ENCODE peak calls at places on chromosomes 11 and 22, in seven cellular contexts. X is choroid plexus epithelial cell; E is CD8-positive, alpha-beta T cell; A is fibroblast of mammary gland; S is esophagus squamous epithelium; C is fibroblast of lung; Z is HCT116. T is an unnamed sample.

GRCh38 chr11:95788921-95789505 is 569 bp downstream of the FAM76B start:
- DNase-seq in X (peak), A (peak), S (no peak), C (peak), Z (no peak), E (no peak), T (peak)

GRCh38 chr11:36724742-36725387 is 126.8 kb upstream of the RAG2 start:
- DNase-seq in Z (no peak), X (no peak), E (no peak), S (no peak), A (no peak), C (no peak), T (no peak)

GRCh38 chr22:33302049-33302545 is 243.9 kb upstream of the SYN3 start:
- DNase-seq in A (peak), Z (peak), E (peak), S (peak), X (peak), C (peak), T (peak)

GRCh38 chr11:1199689-1200610 is 22.9 kb upstream of the MUC5B start:
- DNase-seq in E (no peak), X (no peak), C (no peak), A (no peak), Z (no peak), S (no peak), T (no peak)

GRCh38 chr11:41665633-41666032 is 206.2 kb upstream of the LRRC4C start:
- DNase-seq in C (no peak), E (no peak), X (no peak), A (no peak), S (no peak), Z (no peak), T (no peak)

GRCh38 chr11:64453466-64453865 is 94.5 kb downstream of the RPS6KA4 start:
- DNase-seq in X (no peak), C (no peak), A (no peak), E (no peak), S (no peak), Z (no peak), T (no peak)

GRCh38 chr22:35987487-35987886 is 41.1 kb downstream of the RBFOX2 start:
- DNase-seq in Z (no peak), A (peak), C (peak), E (no peak), S (no peak), X (no peak), T (no peak)

GRCh38 chr11:78993800-78994430 is 419.3 kb upstream of the NARS2 start:
- DNase-seq in E (no peak), C (peak), X (no peak), Z (no peak), A (no peak), S (no peak), T (no peak)

GRCh38 chr22:43411040-43411919 is 534 bp upstream of the MPPED1 start:
- DNase-seq in S (no peak), Z (no peak), A (no peak), E (no peak), X (no peak), C (no peak), T (no peak)

GRCh38 chr11:44861829-44862545 is 88.7 kb downstream of the TP53I11 start:
- DNase-seq in C (peak), A (peak), E (peak), S (no peak), Z (peak), X (peak), T (peak)

GRCh38 chr11:85844439-85845051 is 10.6 kb upstream of the CCDC83 start:
- DNase-seq in X (peak), Z (peak), A (peak), C (no peak), E (no peak), S (no peak), T (no peak)

GRCh38 chr11:2782769-2783168 is 83.0 kb upstream of the KCNQ1OT1 start:
- DNase-seq in X (no peak), E (no peak), C (no peak), S (no peak), A (no peak), Z (no peak), T (no peak)

GRCh38 chr11:126764221-126764620 is 236.3 kb downstream of the KIRREL3 start:
- DNase-seq in C (no peak), Z (no peak), E (no peak), A (no peak), S (no peak), X (no peak), T (no peak)

GRCh38 chr11:70505761-70506657 is 107.7 kb downstream of the CTTN start:
- DNase-seq in E (no peak), Z (no peak), X (no peak), A (no peak), C (no peak), S (no peak), T (no peak)

GRCh38 chr11:2816941-2817421 is 68.6 kb downstream of the CDKN1C start:
- DNase-seq in Z (no peak), S (no peak), C (peak), A (peak), X (peak), E (no peak), T (no peak)

GRCh38 chr11:119000906-119001305 is 3.0 kb downstream of the CENATAC start:
- DNase-seq in E (no peak), C (no peak), X (no peak), Z (no peak), A (peak), S (no peak), T (no peak)

GRCh38 chr11:35265755-35266454 is 126.9 kb downstream of the CD44 start:
- DNase-seq in S (no peak), Z (no peak), A (no peak), C (no peak), E (no peak), X (no peak), T (no peak)

GRCh38 chr11:86106916-86107315 is 38.0 kb upstream of the PICALM start:
- DNase-seq in S (no peak), Z (no peak), A (peak), C (no peak), E (no peak), X (peak), T (no peak)

GRCh38 chr11:71582309-71582895 is at the start of gene KRTAP5-11:
- DNase-seq in Z (no peak), A (no peak), X (no peak), S (no peak), E (no peak), C (no peak), T (no peak)

GRCh38 chr22:21624120-21624879 is 5.5 kb downstream of the YDJC start:
- DNase-seq in S (no peak), Z (no peak), E (no peak), X (peak), C (peak), A (peak), T (no peak)

GRCh38 chr11:62421996-62422395 is 3.2 kb downstream of the SCGB1A1 start:
- DNase-seq in C (no peak), Z (no peak), S (no peak), X (no peak), E (no peak), A (no peak), T (no peak)

GRCh38 chr11:56841210-56841810 is 92.8 kb upstream of the OR9G4 start:
- DNase-seq in A (peak), E (no peak), Z (peak), X (peak), S (no peak), C (peak), T (peak)

GRCh38 chr11:114262681-114263509 is 33.3 kb upstream of the NNMT start:
- DNase-seq in C (peak), S (no peak), A (peak), E (no peak), Z (peak), X (peak), T (no peak)

GRCh38 chr22:43477966-43478365 is 66.2 kb downstream of the MPPED1 start:
- DNase-seq in C (no peak), A (no peak), X (no peak), S (no peak), E (no peak), Z (no peak), T (no peak)

GRCh38 chr11:12587333-12587997 is 86.8 kb upstream of the TEAD1 start:
- DNase-seq in E (no peak), Z (no peak), A (peak), X (peak), S (no peak), C (peak), T (no peak)

GRCh38 chr11:2769409-2769778 is 69.6 kb upstream of the KCNQ1OT1 start:
- DNase-seq in S (no peak), A (no peak), X (no peak), Z (no peak), C (no peak), E (no peak), T (no peak)

GRCh38 chr11:126991596-126991995 is 9.0 kb downstream of the KIRREL3 start:
- DNase-seq in A (peak), X (no peak), C (no peak), S (no peak), Z (no peak), E (no peak), T (no peak)

GRCh38 chr22:49571326-49571725 is 256.3 kb downstream of the BRD1 start:
- DNase-seq in A (no peak), Z (no peak), C (no peak), E (no peak), S (no peak), X (no peak), T (no peak)

GRCh38 chr11:2577071-2578005 is 122.5 kb downstream of the KCNQ1OT1 start:
- DNase-seq in C (no peak), A (no peak), Z (no peak), E (no peak), X (no peak), S (no peak), T (no peak)

DNA sequence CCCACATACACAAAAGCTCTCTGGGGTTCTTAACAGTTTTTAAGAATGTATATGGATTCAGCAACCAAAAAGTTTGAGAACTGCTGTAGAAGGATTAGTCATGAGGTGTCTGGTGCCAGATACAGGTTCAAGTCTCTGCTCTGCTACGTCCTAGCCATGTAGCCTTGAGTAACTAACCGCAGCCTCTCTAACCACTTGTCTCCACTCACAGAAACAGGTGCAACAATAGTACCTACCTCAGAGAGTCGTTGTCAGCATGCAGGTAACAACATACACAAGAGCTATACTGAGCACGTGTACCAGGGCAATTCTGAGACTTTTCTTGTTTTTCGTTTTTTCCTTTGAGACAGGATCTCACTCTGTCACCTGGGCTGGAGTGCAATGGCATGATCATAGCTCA is 26.9 kb downstream of the CBX7 start:
- DNase-seq in E (no peak), Z (no peak), A (no peak), C (no peak), S (no peak), X (no peak), T (no peak)
- H3K4me3 ChIP-seq in E (no peak), Z (no peak), A (no peak), C (no peak), S (no peak), X (no peak), T (no peak)

GRCh38 chr11:21142007-21142406 is 472.6 kb downstream of the NELL1 start:
- DNase-seq in X (no peak), S (no peak), C (no peak), Z (no peak), A (no peak), E (no peak), T (no peak)
- TF ChIP-seq CTCF in X (no peak), S (no peak), C (no peak), Z (no peak), A (no peak), E (no peak), T (no peak)

GRCh38 chr22:45867906-45868555 is 108.9 kb downstream of the WNT7B start:
- DNase-seq in X (no peak), A (no peak), S (no peak), C (no peak), Z (no peak), E (no peak), T (no peak)
- H3K4me3 ChIP-seq in X (no peak), A (no peak), S (peak), C (no peak), Z (no peak), E (no peak), T (no peak)

DNA sequence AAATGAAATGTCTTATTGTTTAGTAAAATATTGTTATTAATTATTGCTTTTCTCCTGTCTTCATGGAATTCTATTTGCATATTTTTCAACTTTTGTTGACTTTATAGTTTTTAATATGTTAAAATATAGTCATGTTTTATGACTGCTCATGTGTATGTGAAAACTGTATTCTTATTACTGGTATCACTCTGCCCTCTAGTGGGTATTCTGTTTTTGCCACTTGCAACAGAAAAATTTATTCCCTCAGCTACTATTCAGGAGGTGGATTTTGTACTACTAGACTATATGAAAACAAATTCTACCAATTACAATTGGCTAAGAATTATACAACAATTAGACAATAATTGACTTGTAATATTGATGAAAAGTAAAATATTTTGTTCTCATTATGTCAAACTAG is 45.0 kb downstream of the OR4C6 start:
- DNase-seq in Z (no peak), E (no peak), C (peak), X (peak), S (no peak), A (peak), T (peak)
- TF ChIP-seq CTCF in Z (peak), E (no peak), C (peak), X (peak), S (no peak), A (peak), T (peak)

DNA sequence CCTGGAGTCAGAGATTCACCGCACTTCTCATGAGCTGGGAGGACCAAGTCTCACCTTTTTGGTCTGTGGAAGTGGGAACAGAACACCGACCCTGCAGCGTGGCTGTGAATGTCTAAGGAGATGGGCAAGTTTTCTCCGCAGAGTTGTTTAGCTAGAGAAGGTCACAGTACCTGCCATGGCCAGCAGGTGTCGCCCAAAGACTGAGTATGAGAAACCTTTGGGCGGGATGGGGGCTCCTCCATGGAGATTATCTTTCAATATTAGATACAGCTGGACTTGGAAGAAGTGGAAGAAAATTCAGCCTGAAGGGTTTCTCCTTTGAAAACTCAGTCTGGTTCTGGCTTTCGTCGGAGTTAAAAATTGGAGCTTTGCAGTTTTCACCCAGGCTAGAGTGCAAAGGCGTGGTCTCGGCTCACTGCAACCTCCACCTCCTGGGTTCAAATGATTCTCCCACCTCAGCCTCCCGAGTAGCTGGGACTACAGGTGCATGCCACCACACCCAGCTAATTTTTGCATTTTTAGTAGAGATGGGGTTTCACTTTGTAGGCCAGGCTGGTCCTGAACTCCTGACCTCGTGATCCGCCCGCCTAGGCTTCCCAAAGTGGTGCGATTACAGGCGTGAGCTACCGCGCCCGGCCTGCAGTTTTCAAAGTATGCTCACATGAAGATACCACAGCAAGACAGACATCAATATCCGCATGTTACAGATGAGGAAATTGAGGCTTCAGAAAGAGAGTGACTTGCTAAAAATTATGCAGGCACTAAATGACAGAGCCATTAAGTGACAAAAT is 10.7 kb upstream of the DSCAML1 start:
- DNase-seq in C (peak), Z (peak), A (peak), S (peak), E (peak), X (peak), T (no peak)
- H3K4me3 ChIP-seq in C (no peak), Z (no peak), A (no peak), S (no peak), E (no peak), X (no peak), T (no peak)

GRCh38 chr22:30591588-30592359 is at the start of gene PES1:
- DNase-seq in Z (peak), S (peak), C (peak), E (peak), X (peak), A (peak), T (peak)
- TF ChIP-seq CTCF in Z (no peak), S (no peak), C (no peak), E (no peak), X (no peak), A (no peak), T (no peak)

GRCh38 chr11:48006301-48006992 is 26.1 kb downstream of the PTPRJ start:
- DNase-seq in X (peak), S (no peak), E (no peak), A (peak), C (peak), Z (no peak), T (no peak)
- H3K4me3 ChIP-seq in X (no peak), S (no peak), E (no peak), A (no peak), C (no peak), Z (no peak), T (no peak)

GRCh38 chr11:113248702-113249490 is 65.5 kb upstream of the TTC12 start:
- DNase-seq in X (no peak), E (no peak), Z (no peak), A (no peak), C (no peak), S (no peak), T (no peak)

GRCh38 chr11:113247231-113247630 is 67.2 kb upstream of the TTC12 start:
- DNase-seq in S (no peak), E (no peak), Z (no peak), C (no peak), A (no peak), X (no peak), T (no peak)

GRCh38 chr11:113251281-113251680 is 63.1 kb upstream of the TTC12 start:
- DNase-seq in A (no peak), X (no peak), C (no peak), S (no peak), Z (no peak), E (no peak), T (no peak)

GRCh38 chr11:113249786-113250185 is 64.6 kb upstream of the TTC12 start:
- DNase-seq in S (no peak), A (no peak), C (no peak), X (no peak), E (no peak), Z (no peak), T (no peak)

DNA sequence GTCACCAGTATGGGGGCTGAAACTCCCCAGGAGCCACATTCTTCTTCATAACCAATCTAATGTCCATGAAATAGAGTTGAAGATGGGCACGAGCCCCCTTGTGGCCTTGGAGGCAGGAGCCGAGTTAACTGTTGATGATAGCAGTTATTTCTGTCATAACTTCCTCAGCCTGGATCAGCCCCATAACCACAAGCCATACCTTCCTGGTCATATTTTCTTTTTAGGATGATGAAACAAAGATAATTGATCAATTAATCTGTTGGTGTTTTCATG is 65.0 kb upstream of the TTC12 start:
- DNase-seq in Z (no peak), A (peak), E (no peak), C (peak), X (peak), S (no peak), T (no peak)
- TF ChIP-seq CTCF in Z (no peak), A (peak), E (no peak), C (peak), X (peak), S (no peak), T (peak)

GRCh38 chr22:37565830-37566229 is 5.5 kb downstream of the CDC42EP1 start:
- DNase-seq in Z (no peak), A (no peak), X (no peak), C (no peak), S (no peak), E (no peak), T (no peak)

GRCh38 chr22:37566329-37566837 is 6.1 kb downstream of the CDC42EP1 start:
- DNase-seq in A (no peak), Z (no peak), S (no peak), X (no peak), C (no peak), E (peak), T (no peak)

GRCh38 chr22:37563153-37564081 is 3.1 kb downstream of the CDC42EP1 start:
- DNase-seq in Z (peak), X (peak), E (no peak), C (peak), S (no peak), A (peak), T (peak)

GRCh38 chr22:37562049-37562784 is 1.9 kb downstream of the CDC42EP1 start:
- DNase-seq in S (no peak), E (no peak), C (no peak), A (no peak), X (no peak), Z (no peak), T (no peak)

DNA sequence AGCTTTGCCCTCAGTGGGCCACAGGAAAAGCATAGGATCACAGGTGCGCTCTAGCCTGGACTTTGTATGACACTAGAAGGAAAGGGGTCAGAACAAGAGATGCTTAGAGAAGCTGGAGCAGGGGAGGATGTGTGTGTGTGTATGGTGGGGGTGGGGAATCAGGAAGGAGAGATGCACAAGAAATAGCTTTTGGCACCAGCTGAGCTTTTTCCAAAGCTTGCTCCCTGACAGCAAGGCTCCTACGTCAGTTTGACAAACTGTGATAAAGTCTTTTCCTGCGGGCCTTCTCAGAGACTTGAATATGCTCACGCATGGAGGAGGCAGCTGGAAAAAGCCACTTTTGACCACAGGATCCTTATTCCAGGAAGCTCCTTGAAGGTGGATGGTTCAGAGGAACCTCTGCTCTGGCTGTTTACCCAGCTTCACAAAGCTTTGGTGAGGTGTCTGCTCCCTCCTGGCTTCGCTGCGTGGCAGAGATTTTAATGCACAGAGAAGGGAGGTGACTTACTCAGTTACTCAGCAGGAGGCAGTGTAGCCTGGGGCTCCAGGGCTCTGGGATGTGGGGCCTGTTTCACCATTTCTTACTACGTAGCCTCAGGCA is 3.9 kb downstream of the CDC42EP1 start:
- DNase-seq in A (peak), Z (no peak), E (no peak), C (peak), X (peak), S (no peak), T (no peak)
- H3K4me3 ChIP-seq in A (no peak), Z (peak), E (no peak), C (peak), X (peak), S (peak), T (peak)

GRCh38 chr11:19788435-19788834 is 75.8 kb downstream of the NAV2 start:
- DNase-seq in C (no peak), Z (no peak), A (no peak), E (no peak), X (no peak), S (no peak), T (no peak)

GRCh38 chr11:19785265-19785664 is 72.6 kb downstream of the NAV2 start:
- DNase-seq in A (no peak), E (no peak), C (no peak), Z (no peak), X (no peak), S (no peak), T (no peak)

GRCh38 chr11:19789840-19790710 is 77.4 kb downstream of the NAV2 start:
- DNase-seq in C (peak), E (no peak), X (no peak), Z (no peak), S (no peak), A (peak), T (no peak)

GRCh38 chr11:19789245-19789644 is 76.6 kb downstream of the NAV2 start:
- DNase-seq in X (no peak), S (no peak), E (no peak), A (no peak), C (no peak), Z (no peak), T (no peak)

GRCh38 chr11:19786644-19787043 is 74.0 kb downstream of the NAV2 start:
- DNase-seq in S (no peak), C (no peak), A (no peak), X (no peak), E (no peak), Z (no peak), T (no peak)
- TF ChIP-seq CTCF in S (no peak), C (no peak), A (no peak), X (no peak), E (no peak), Z (no peak), T (no peak)

T was measured in HFF-Myc.